ENCODE peak calls at places on chromosomes 13 and 19, in four cellular contexts. One of them, this sample, is unnamed.

GRCh38 chr19:58021541-58022282 is 12.1 kb upstream of the ZSCAN1 start:
- DNase-seq in progenitor cell of endocrine pancreas: no peak
- DNase-seq in psoas muscle: no peak
- DNase-seq in fibroblast of the aortic adventitia: peak; percentile 40
- DNase-seq in this sample: no peak

GRCh38 chr19:36377541-36378178 is 1.3 kb downstream of the ZFP14 start:
- DNase-seq in progenitor cell of endocrine pancreas: no peak
- DNase-seq in psoas muscle: no peak
- DNase-seq in fibroblast of the aortic adventitia: no peak
- DNase-seq in this sample: no peak

GRCh38 chr13:44050450-44051063 is 170.9 kb downstream of the LACC1 start:
- DNase-seq in progenitor cell of endocrine pancreas: no peak
- DNase-seq in psoas muscle: no peak
- DNase-seq in fibroblast of the aortic adventitia: peak; percentile 68
- DNase-seq in this sample: no peak

GRCh38 chr13:103157034-103157433 is 90.8 kb upstream of the SLC10A2 start:
- DNase-seq in progenitor cell of endocrine pancreas: no peak
- DNase-seq in psoas muscle: no peak
- DNase-seq in fibroblast of the aortic adventitia: no peak
- DNase-seq in this sample: no peak

GRCh38 chr19:54172764-54173699 is at the start of gene TMC4:
- DNase-seq in progenitor cell of endocrine pancreas: peak; percentile 77
- DNase-seq in psoas muscle: no peak
- DNase-seq in fibroblast of the aortic adventitia: peak; percentile 42
- DNase-seq in this sample: no peak

GRCh38 chr13:109764474-109765292 is 21.7 kb downstream of the IRS2 start:
- DNase-seq in progenitor cell of endocrine pancreas: no peak
- DNase-seq in psoas muscle: peak; percentile 65
- DNase-seq in fibroblast of the aortic adventitia: no peak
- DNase-seq in this sample: no peak

GRCh38 chr13:91017031-91017668 is 330.3 kb upstream of the MIR17HG start:
- DNase-seq in progenitor cell of endocrine pancreas: peak; percentile 20
- DNase-seq in psoas muscle: no peak
- DNase-seq in fibroblast of the aortic adventitia: peak; percentile 3
- DNase-seq in this sample: no peak

GRCh38 chr13:105908581-105908980 is 626.9 kb downstream of the EFNB2 start:
- DNase-seq in progenitor cell of endocrine pancreas: no peak
- DNase-seq in psoas muscle: no peak
- DNase-seq in fibroblast of the aortic adventitia: no peak
- DNase-seq in this sample: no peak

GRCh38 chr19:10368101-10368803 is 12.1 kb downstream of the TYK2 start:
- DNase-seq in progenitor cell of endocrine pancreas: no peak
- DNase-seq in psoas muscle: no peak
- DNase-seq in fibroblast of the aortic adventitia: no peak
- DNase-seq in this sample: no peak

GRCh38 chr19:15166700-15167099 is 34.1 kb downstream of the NOTCH3 start:
- DNase-seq in progenitor cell of endocrine pancreas: no peak
- DNase-seq in psoas muscle: no peak
- DNase-seq in fibroblast of the aortic adventitia: no peak
- DNase-seq in this sample: no peak

GRCh38 chr19:9621156-9622037 is at the start of gene ZNF561:
- DNase-seq in progenitor cell of endocrine pancreas: peak; percentile 65
- DNase-seq in psoas muscle: peak; percentile 93
- DNase-seq in fibroblast of the aortic adventitia: peak; percentile 93
- DNase-seq in this sample: peak; percentile 86

GRCh38 chr13:52356327-52356726 is 49.6 kb downstream of the THSD1 start:
- DNase-seq in progenitor cell of endocrine pancreas: no peak
- DNase-seq in psoas muscle: no peak
- DNase-seq in fibroblast of the aortic adventitia: peak; percentile 55
- DNase-seq in this sample: no peak

GRCh38 chr13:66225071-66225470 is 1005.1 kb downstream of the PCDH9 start:
- DNase-seq in progenitor cell of endocrine pancreas: no peak
- DNase-seq in psoas muscle: no peak
- DNase-seq in fibroblast of the aortic adventitia: no peak
- DNase-seq in this sample: no peak

GRCh38 chr13:105655046-105655445 is 880.4 kb downstream of the EFNB2 start:
- DNase-seq in progenitor cell of endocrine pancreas: no peak
- DNase-seq in psoas muscle: no peak
- DNase-seq in fibroblast of the aortic adventitia: peak; percentile 22
- DNase-seq in this sample: no peak

GRCh38 chr19:17937371-17937900 is 4.6 kb downstream of the CCDC124 start:
- DNase-seq in progenitor cell of endocrine pancreas: no peak
- DNase-seq in psoas muscle: no peak
- DNase-seq in fibroblast of the aortic adventitia: no peak
- DNase-seq in this sample: no peak

GRCh38 chr19:48836089-48837017 is at the start of gene HSD17B14:
- DNase-seq in progenitor cell of endocrine pancreas: peak; percentile 33
- DNase-seq in psoas muscle: no peak
- DNase-seq in fibroblast of the aortic adventitia: peak; percentile 38
- DNase-seq in this sample: peak; percentile 73

GRCh38 chr13:45538382-45538781 is 73.6 kb downstream of the COG3 start:
- DNase-seq in progenitor cell of endocrine pancreas: no peak
- DNase-seq in psoas muscle: no peak
- DNase-seq in fibroblast of the aortic adventitia: no peak
- DNase-seq in this sample: no peak

GRCh38 chr19:35294859-35295258 is 2.9 kb downstream of the MAG start:
- DNase-seq in progenitor cell of endocrine pancreas: no peak
- DNase-seq in psoas muscle: no peak
- DNase-seq in fibroblast of the aortic adventitia: no peak
- DNase-seq in this sample: no peak

GRCh38 chr13:45799451-45799850 is 52.1 kb downstream of the SIAH3 start:
- DNase-seq in progenitor cell of endocrine pancreas: no peak
- DNase-seq in psoas muscle: no peak
- DNase-seq in fibroblast of the aortic adventitia: peak; percentile 20
- DNase-seq in this sample: peak; percentile 18

GRCh38 chr13:111429064-111429558 is 108.7 kb downstream of the TEX29 start:
- DNase-seq in progenitor cell of endocrine pancreas: peak; percentile 37
- DNase-seq in psoas muscle: no peak
- DNase-seq in fibroblast of the aortic adventitia: peak; percentile 4
- DNase-seq in this sample: no peak

GRCh38 chr13:44230071-44230470 is 143.6 kb upstream of the SERP2 start:
- DNase-seq in progenitor cell of endocrine pancreas: no peak
- DNase-seq in psoas muscle: no peak
- DNase-seq in fibroblast of the aortic adventitia: no peak
- DNase-seq in this sample: no peak

GRCh38 chr19:862529-863304 is 3.3 kb downstream of the CFD start:
- DNase-seq in progenitor cell of endocrine pancreas: no peak
- DNase-seq in psoas muscle: peak; percentile 85
- DNase-seq in fibroblast of the aortic adventitia: no peak
- DNase-seq in this sample: no peak

GRCh38 chr19:43562698-43563241 is 12.6 kb downstream of the XRCC1 start:
- DNase-seq in progenitor cell of endocrine pancreas: no peak
- DNase-seq in psoas muscle: peak; percentile 91
- DNase-seq in fibroblast of the aortic adventitia: peak; percentile 23
- DNase-seq in this sample: no peak

GRCh38 chr19:49014870-49015255 is 2.0 kb downstream of the LHB start:
- DNase-seq in progenitor cell of endocrine pancreas: no peak
- DNase-seq in psoas muscle: no peak
- DNase-seq in fibroblast of the aortic adventitia: no peak
- DNase-seq in this sample: no peak

GRCh38 chr19:38737921-38738731 is 6.1 kb downstream of the CAPN12 start:
- DNase-seq in progenitor cell of endocrine pancreas: no peak
- DNase-seq in psoas muscle: no peak
- DNase-seq in fibroblast of the aortic adventitia: no peak
- DNase-seq in this sample: no peak

GRCh38 chr19:5892772-5893275 is 10.8 kb downstream of the NDUFA11 start:
- DNase-seq in progenitor cell of endocrine pancreas: no peak
- DNase-seq in psoas muscle: no peak
- DNase-seq in fibroblast of the aortic adventitia: no peak
- DNase-seq in this sample: no peak
- TF ChIP-seq CTCF in progenitor cell of endocrine pancreas: no peak
- TF ChIP-seq CTCF in psoas muscle: no peak
- TF ChIP-seq CTCF in fibroblast of the aortic adventitia: no peak
- TF ChIP-seq CTCF in this sample: peak; percentile 13

DNA sequence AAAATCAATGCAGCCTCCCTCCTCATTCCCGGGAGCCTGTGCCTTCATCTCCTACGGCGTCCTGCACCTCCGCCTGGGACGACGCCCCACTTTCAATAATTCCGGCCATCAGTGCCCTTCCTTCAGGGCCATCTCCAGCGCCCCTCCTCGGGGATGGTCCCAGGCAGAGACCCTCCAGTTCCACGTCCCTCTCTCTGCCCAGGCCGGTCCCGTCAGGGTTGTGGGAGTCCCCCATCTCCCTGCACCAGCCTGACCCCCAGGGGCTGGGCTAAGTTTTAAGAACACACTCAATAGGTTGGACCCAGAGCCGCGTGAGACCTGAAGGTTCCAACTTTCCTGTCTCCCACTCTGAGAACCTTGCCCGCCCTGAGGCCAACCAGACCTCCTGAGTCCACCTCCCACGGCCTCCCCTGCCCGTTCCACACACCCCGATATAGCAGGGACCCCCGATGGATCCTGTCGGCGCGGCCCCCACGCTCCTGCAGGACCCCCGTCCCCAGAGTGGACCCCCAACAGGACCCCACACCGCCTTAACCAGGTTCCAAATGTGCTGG is 645 bp downstream of the TMEM161A start:
- DNase-seq in progenitor cell of endocrine pancreas: no peak
- DNase-seq in psoas muscle: peak; percentile 66
- DNase-seq in fibroblast of the aortic adventitia: peak; percentile 10
- DNase-seq in this sample: no peak
- TF ChIP-seq CTCF in progenitor cell of endocrine pancreas: no peak
- TF ChIP-seq CTCF in psoas muscle: no peak
- TF ChIP-seq CTCF in fibroblast of the aortic adventitia: no peak
- TF ChIP-seq CTCF in this sample: no peak

DNA sequence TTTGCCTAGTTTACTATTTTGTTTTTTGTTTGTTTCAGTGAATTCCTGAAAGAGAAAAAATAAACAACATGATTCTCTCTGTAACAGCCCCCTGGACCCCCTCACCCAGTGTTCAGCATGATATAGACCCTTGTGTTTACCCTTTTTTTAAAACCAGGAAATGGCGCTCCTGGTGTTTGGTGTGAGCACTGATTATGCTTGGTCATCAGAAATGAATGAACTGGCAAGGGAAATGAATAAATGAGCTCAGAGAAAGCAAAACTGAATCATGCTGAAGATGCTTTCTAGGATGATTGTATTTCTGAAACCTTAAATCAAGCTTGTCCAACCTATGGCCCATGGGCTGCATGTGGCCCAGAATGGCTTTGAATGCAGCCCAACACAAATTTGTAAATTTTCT is 22.1 kb downstream of the WASF3 start:
- DNase-seq in progenitor cell of endocrine pancreas: no peak
- DNase-seq in psoas muscle: no peak
- DNase-seq in fibroblast of the aortic adventitia: no peak
- DNase-seq in this sample: no peak
- TF ChIP-seq CTCF in progenitor cell of endocrine pancreas: no peak
- TF ChIP-seq CTCF in psoas muscle: no peak
- TF ChIP-seq CTCF in fibroblast of the aortic adventitia: no peak
- TF ChIP-seq CTCF in this sample: no peak

DNA sequence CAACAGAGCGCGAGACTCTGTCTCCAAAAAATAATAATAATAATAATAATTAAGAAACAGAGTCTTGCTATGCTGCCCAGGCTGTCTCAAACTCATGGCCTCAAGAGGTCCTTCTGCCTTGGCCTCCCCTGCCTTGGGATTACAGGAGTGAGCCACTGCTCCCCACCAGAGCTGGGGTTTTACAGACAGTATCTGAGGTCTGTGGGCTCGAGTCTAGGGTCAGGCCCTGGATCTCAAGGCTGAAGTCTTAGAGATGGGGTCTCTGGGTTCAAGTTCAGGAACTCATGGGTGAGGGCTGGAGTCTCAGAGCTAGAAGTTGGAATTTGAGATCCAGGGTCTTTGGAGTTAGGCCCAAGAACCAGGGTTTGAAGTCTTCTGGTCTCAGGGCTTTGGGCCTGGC is 3.5 kb downstream of the IL11 start:
- DNase-seq in progenitor cell of endocrine pancreas: no peak
- DNase-seq in psoas muscle: no peak
- DNase-seq in fibroblast of the aortic adventitia: no peak
- DNase-seq in this sample: no peak
- TF ChIP-seq CTCF in progenitor cell of endocrine pancreas: no peak
- TF ChIP-seq CTCF in psoas muscle: no peak
- TF ChIP-seq CTCF in fibroblast of the aortic adventitia: no peak
- TF ChIP-seq CTCF in this sample: no peak

GRCh38 chr19:16659832-16660708 is at the start of gene SMIM7:
- DNase-seq in progenitor cell of endocrine pancreas: peak; percentile 97
- DNase-seq in psoas muscle: peak; percentile 100
- DNase-seq in fibroblast of the aortic adventitia: peak; percentile 98
- DNase-seq in this sample: peak; percentile 98
- TF ChIP-seq CTCF in progenitor cell of endocrine pancreas: no peak
- TF ChIP-seq CTCF in psoas muscle: peak; percentile 8
- TF ChIP-seq CTCF in fibroblast of the aortic adventitia: no peak
- TF ChIP-seq CTCF in this sample: peak; percentile 20

GRCh38 chr13:100394005-100394695 is 194.4 kb downstream of the GGACT start:
- DNase-seq in progenitor cell of endocrine pancreas: no peak
- DNase-seq in psoas muscle: no peak
- DNase-seq in fibroblast of the aortic adventitia: peak; percentile 74
- DNase-seq in this sample: no peak

GRCh38 chr13:100395698-100396373 is 192.8 kb downstream of the GGACT start:
- DNase-seq in progenitor cell of endocrine pancreas: no peak
- DNase-seq in psoas muscle: no peak
- DNase-seq in fibroblast of the aortic adventitia: no peak
- DNase-seq in this sample: no peak

GRCh38 chr13:100397627-100398026 is 191.0 kb downstream of the GGACT start:
- DNase-seq in progenitor cell of endocrine pancreas: no peak
- DNase-seq in psoas muscle: no peak
- DNase-seq in fibroblast of the aortic adventitia: no peak
- DNase-seq in this sample: no peak

GRCh38 chr13:100398360-100398759 is 190.2 kb downstream of the GGACT start:
- DNase-seq in progenitor cell of endocrine pancreas: no peak
- DNase-seq in psoas muscle: no peak
- DNase-seq in fibroblast of the aortic adventitia: no peak
- DNase-seq in this sample: no peak

GRCh38 chr13:100396771-100397170 is 191.8 kb downstream of the GGACT start:
- DNase-seq in progenitor cell of endocrine pancreas: no peak
- DNase-seq in psoas muscle: no peak
- DNase-seq in fibroblast of the aortic adventitia: no peak
- DNase-seq in this sample: no peak
- TF ChIP-seq CTCF in progenitor cell of endocrine pancreas: no peak
- TF ChIP-seq CTCF in psoas muscle: no peak
- TF ChIP-seq CTCF in fibroblast of the aortic adventitia: no peak
- TF ChIP-seq CTCF in this sample: no peak

DNA sequence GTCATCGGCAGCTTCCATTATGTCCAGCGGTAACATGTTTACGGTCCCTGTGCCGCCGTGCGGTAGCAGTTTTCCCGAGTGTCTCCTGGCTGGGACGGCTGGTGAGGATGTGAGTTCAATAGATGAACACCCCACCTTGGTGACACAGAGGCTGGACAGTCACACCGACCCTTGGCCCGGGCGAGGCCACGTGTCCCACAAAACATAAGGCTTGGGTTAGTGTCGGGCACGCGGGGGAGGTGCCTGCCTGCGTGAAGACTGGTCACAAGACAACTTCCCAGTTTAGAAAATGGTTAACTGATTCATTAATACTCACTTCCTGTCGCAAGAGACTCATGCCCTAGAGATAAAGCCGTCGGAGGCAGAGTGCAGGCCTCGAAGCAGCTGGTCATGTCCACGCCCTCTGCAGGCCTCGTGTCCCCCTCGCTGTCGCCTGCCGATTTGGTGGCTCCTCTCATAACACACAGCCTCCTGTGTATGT is 17.2 kb downstream of the RASA3 start:
- DNase-seq in progenitor cell of endocrine pancreas: no peak
- DNase-seq in psoas muscle: peak; percentile 77
- DNase-seq in fibroblast of the aortic adventitia: peak; percentile 78
- DNase-seq in this sample: no peak
- TF ChIP-seq CTCF in progenitor cell of endocrine pancreas: no peak
- TF ChIP-seq CTCF in psoas muscle: no peak
- TF ChIP-seq CTCF in fibroblast of the aortic adventitia: no peak
- TF ChIP-seq CTCF in this sample: no peak